ENCODE peak calls at places on chromosome 3, in four cellular contexts. S is coronary artery, Y is choroid plexus epithelial cell, H is upper lobe of right lung. F is an unnamed sample.

GRCh38 chr3:14124223-14124614 is 451 bp downstream of the CHCHD4 start:
- DNase-seq in S (peak), Y (peak), H (peak), F (peak)

GRCh38 chr3:178047496-178047895 is 488.7 kb upstream of the KCNMB2 start:
- DNase-seq in S (no peak), Y (no peak), H (no peak), F (no peak)

GRCh38 chr3:63056932-63057331 is 181.7 kb upstream of the CADPS start:
- DNase-seq in S (no peak), Y (no peak), H (no peak), F (no peak)

GRCh38 chr3:130854208-130854864 is 39.5 kb upstream of the ATP2C1 start:
- DNase-seq in S (no peak), Y (no peak), H (no peak), F (no peak)

GRCh38 chr3:156455839-156456238 is 99.1 kb downstream of the SSR3 start:
- DNase-seq in S (no peak), Y (no peak), H (no peak), F (no peak)

GRCh38 chr3:65811050-65811766 is 227.5 kb downstream of the MAGI1 start:
- DNase-seq in S (no peak), Y (peak), H (no peak), F (no peak)

GRCh38 chr3:107512108-107512507 is 10.7 kb upstream of the BBX start:
- DNase-seq in S (no peak), Y (peak), H (no peak), F (no peak)

GRCh38 chr3:100043271-100043670 is 71.0 kb downstream of the FILIP1L start:
- DNase-seq in S (no peak), Y (no peak), H (no peak), F (no peak)

GRCh38 chr3:146590521-146590920 is 14.6 kb downstream of the PLSCR5 start:
- DNase-seq in S (no peak), Y (peak), H (no peak), F (no peak)

GRCh38 chr3:48238506-48239085 is 2.3 kb upstream of the ZNF589 start:
- DNase-seq in S (no peak), Y (no peak), H (peak), F (no peak)

GRCh38 chr3:187062526-187063177 is 76.6 kb downstream of the RPL39L start:
- DNase-seq in S (no peak), Y (peak), H (no peak), F (no peak)

GRCh38 chr3:187064210-187065115 is 74.8 kb downstream of the RPL39L start:
- DNase-seq in S (no peak), Y (peak), H (no peak), F (no peak)

GRCh38 chr3:187069857-187070516 is 69.3 kb downstream of the RPL39L start:
- DNase-seq in S (no peak), Y (no peak), H (no peak), F (no peak)

GRCh38 chr3:187063286-187064081 is 75.8 kb downstream of the RPL39L start:
- DNase-seq in S (no peak), Y (peak), H (no peak), F (no peak)

DNA sequence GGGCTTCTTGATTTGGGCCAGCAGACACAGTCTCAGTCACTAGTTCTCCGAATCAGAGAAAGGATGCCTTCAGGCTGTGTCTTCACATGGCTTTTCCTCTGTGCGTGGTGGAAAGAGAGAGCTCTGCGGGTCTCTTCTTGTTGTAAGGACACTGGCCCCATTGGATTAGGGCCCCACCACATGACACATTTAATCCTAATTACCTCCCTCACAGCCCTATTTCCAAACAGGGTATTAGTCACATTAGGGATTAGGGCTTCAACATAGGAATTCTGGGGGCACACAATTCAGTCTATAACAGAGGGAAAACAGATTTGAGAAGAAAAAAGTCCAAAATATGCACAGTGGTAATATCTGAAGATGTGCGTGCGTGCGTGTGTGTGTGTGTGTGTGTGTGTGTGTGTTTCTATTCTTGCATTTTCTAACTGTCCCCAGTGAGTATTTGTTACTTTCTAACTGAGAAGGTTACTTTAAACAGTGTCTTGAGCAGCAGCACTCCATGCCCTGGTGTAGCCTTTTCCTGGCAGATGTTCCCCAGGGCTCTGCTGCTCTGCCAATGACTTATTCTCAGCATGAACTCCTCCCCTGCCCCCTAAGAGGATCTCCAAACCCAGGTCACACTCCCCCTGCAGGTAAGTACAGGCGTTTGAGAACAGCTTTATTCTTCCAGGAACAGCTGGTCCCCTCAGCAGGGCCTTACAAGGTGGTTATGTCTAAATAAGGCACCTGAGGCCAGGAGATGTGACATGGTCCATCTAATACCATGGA is 72.9 kb downstream of the RPL39L start:
- DNase-seq in S (no peak), Y (peak), H (no peak), F (no peak)
- H3K4me3 ChIP-seq in S (no peak), Y (no peak), H (no peak), F (no peak)

DNA sequence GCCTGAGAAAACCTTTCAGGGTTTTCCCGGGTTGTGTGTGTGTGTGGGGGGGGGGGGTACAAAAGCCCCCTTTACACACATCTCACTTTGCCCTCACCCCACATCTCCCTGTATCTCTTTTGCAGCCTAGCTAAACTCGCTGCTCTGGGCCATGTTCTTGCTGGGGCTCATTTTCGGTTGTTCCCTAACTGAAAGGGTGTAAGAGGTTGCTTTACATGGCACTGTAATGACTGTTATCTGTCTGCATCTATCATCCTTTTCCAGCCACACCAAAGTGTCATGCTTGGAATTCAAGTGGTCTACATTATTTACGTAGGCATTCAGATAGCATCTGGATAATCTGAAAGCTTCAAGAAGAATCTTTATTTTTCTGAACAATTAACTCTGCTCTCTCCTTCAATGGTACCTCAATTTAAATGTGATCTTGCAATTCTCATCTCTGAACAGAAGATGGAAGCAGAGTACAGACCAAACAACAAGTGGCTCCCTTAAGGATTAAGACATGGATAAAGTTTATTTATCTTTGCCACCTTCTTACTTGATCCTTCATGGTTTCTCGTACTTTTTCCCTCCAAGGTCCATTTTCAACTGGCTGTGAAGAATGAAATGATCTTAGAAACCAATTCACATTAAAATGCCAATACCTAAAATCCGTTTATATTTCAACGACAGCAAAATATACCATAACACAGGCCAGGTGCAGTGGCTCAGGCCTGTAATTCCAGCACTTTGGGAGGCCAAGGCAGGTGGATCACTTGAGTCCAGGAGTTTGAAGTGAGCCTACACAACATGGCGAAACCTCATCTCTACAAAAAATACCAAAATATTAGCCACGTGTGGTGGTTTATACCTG is 34.9 kb downstream of the DCLK3 start:
- DNase-seq in S (no peak), Y (peak), H (no peak), F (peak)
- TF ChIP-seq CTCF in S (peak), Y (peak), H (peak), F (peak)

DNA sequence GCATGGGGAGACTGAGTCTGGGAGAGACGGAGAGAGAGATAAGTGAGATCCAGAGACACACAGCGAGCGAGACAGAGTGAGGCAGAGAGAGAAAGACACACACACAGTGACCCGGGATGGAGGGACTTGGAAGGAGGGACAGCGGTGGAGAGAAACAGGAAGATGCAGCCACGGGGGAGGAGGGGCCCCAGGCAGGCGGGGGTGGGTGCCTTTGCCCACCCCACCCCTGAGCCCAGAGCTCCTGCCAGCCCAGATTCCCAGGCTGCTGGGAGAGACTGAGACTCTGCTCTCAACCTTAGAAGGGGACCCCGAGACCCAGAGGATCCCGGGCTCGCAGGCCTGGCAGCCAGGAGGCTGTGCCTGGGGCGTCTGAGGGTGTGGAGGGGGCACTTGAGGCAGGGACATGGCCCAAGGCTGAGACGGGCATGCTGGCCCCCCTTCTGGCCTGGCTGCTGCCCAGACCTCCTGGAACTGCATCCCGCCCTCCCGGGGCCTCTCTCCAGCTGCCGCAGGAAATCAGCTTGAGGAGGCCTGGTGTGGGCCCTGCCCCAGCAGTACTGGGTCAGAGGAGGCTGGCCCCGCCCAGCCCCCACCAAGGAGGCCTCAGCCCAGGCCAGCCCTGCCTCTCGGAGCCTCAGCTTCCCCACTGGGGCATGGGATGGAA is 18.1 kb downstream of the H1-8 start:
- DNase-seq in S (peak), Y (peak), H (peak), F (no peak)
- H3K4me3 ChIP-seq in S (peak), Y (no peak), H (no peak), F (no peak)

GRCh38 chr3:81995334-81995733 is 233.9 kb upstream of the GBE1 start:
- DNase-seq in S (no peak), Y (no peak), H (no peak), F (peak)
- TF ChIP-seq CTCF in S (no peak), Y (peak), H (no peak), F (peak)

GRCh38 chr3:173398111-173398479 is 551 bp downstream of the NLGN1 start:
- DNase-seq in S (no peak), Y (peak), H (no peak), F (no peak)
- H3K4me3 ChIP-seq in S (peak), Y (peak), H (peak), F (peak)

DNA sequence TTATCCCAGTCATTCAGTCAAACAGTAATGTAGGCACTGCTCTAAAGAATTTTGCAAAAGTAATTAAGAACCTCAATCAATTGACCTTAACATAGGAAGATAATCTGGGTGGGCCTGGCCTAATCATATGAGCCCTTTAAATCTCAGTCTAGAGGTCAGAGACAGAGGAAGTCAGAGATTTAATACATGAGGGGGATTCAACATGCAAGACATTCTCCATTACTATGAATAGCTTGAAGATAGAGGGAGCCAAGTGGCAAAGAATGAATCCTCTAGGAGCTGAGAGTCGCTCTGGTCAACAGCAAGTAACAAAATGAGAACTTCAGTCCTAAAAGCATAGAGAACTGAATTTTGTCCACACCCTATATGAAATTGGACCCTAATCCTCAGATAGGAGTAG is 39.0 kb upstream of the MBNL1 start:
- DNase-seq in S (no peak), Y (no peak), H (no peak), F (no peak)
- TF ChIP-seq CTCF in S (no peak), Y (peak), H (no peak), F (no peak)

GRCh38 chr3:126473292-126474168 is 2.2 kb downstream of the ZXDC start:
- DNase-seq in S (no peak), Y (no peak), H (peak), F (no peak)
- H3K4me3 ChIP-seq in S (peak), Y (peak), H (peak), F (peak)

GRCh38 chr3:32004111-32004790 is 22.7 kb downstream of the ZNF860 start:
- DNase-seq in S (no peak), Y (no peak), H (no peak), F (no peak)
- TF ChIP-seq CTCF in S (no peak), Y (peak), H (no peak), F (peak)

DNA sequence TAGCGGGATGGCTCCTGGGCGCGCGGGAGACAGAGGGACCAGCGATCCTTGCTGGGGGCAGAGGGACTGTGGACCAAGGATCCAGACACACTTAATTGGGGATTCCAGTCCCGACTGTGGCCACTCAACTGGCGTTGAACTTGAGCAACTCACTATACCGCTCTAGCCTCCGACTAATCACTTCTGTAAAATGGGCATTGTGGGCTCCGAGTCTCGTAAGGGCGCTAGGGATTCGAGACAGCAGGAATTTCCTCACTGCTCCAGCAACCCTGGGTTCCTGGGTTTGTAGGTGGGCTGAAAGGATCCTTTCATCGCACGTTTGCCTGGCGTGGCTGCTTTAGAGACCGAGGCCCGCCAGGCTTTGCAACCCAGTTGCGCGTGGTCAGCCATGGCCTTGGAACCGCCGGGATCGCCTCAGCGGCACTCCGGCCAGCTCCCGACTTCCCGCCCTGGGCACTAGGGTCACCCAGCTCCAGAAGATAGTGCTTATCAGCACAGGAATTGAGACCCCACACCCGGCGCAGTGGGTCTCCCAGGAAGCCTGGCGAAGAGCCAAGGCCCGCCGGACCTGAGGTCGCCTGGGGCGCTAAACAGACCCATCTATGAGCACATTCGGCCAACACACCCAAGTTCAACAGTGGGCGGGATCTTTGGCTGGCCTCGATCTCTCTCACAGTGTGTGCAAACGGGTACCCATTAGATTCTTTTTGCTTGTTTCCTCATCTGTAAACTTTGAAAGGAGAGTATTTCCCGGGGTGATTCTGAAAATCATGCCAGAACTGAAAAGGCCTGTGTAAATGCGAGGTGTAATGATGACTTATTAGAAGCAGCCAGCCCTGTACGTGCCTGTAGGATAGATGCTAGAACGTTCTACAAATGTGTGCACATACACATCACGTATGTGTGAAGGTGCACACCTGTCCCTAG is 9.9 kb downstream of the FOXL2 start:
- DNase-seq in S (no peak), Y (no peak), H (no peak), F (no peak)
- H3K4me3 ChIP-seq in S (peak), Y (no peak), H (peak), F (no peak)

F was measured in LNCaP clone FGC.